ENCODE peak calls at places on chromosomes 3 and 15, in eight cellular contexts. One of them, this sample, is unnamed.
A peak's percentile ranks its signal among the peaks of the same experiment; 100 is the strongest.

GRCh38 chr3:72485649-72486048 is 362.6 kb downstream of the SHQ1 start:
- DNase-seq in CD8-positive, alpha-beta T cell: no peak
- DNase-seq in SK-N-SH: no peak
- DNase-seq in fibroblast of mammary gland: peak; percentile 34
- DNase-seq in adrenal gland: no peak
- DNase-seq in GM12865: no peak
- DNase-seq in fibroblast of pulmonary artery: peak; percentile 21
- DNase-seq in BJ: no peak
- DNase-seq in this sample: peak; percentile 88

GRCh38 chr3:102024270-102024904 is 175.1 kb downstream of the NFKBIZ start:
- DNase-seq in CD8-positive, alpha-beta T cell: no peak
- DNase-seq in SK-N-SH: no peak
- DNase-seq in fibroblast of mammary gland: no peak
- DNase-seq in adrenal gland: no peak
- DNase-seq in GM12865: no peak
- DNase-seq in fibroblast of pulmonary artery: no peak
- DNase-seq in BJ: no peak
- DNase-seq in this sample: no peak

GRCh38 chr3:72580910-72581309 is 267.3 kb downstream of the SHQ1 start:
- DNase-seq in CD8-positive, alpha-beta T cell: no peak
- DNase-seq in SK-N-SH: no peak
- DNase-seq in fibroblast of mammary gland: no peak
- DNase-seq in adrenal gland: no peak
- DNase-seq in GM12865: no peak
- DNase-seq in fibroblast of pulmonary artery: no peak
- DNase-seq in BJ: no peak
- DNase-seq in this sample: no peak

GRCh38 chr15:55758580-55758986 is 15.6 kb upstream of the PRTG start:
- DNase-seq in CD8-positive, alpha-beta T cell: no peak
- DNase-seq in SK-N-SH: no peak
- DNase-seq in fibroblast of mammary gland: no peak
- DNase-seq in adrenal gland: no peak
- DNase-seq in GM12865: no peak
- DNase-seq in fibroblast of pulmonary artery: no peak
- DNase-seq in BJ: no peak
- DNase-seq in this sample: no peak

GRCh38 chr3:16304065-16305010 is 39.3 kb downstream of the OXNAD1 start:
- DNase-seq in CD8-positive, alpha-beta T cell: no peak
- DNase-seq in SK-N-SH: no peak
- DNase-seq in fibroblast of mammary gland: no peak
- DNase-seq in adrenal gland: no peak
- DNase-seq in GM12865: no peak
- DNase-seq in fibroblast of pulmonary artery: no peak
- DNase-seq in BJ: no peak
- DNase-seq in this sample: no peak

GRCh38 chr3:134796313-134797079 is 1.4 kb downstream of the EPHB1 start:
- DNase-seq in CD8-positive, alpha-beta T cell: no peak
- DNase-seq in SK-N-SH: peak; percentile 43
- DNase-seq in fibroblast of mammary gland: peak; percentile 15
- DNase-seq in adrenal gland: no peak
- DNase-seq in GM12865: no peak
- DNase-seq in fibroblast of pulmonary artery: no peak
- DNase-seq in BJ: no peak
- DNase-seq in this sample: peak; percentile 24

GRCh38 chr3:163726125-163726524 is 1352.2 kb downstream of the SI start:
- DNase-seq in CD8-positive, alpha-beta T cell: no peak
- DNase-seq in SK-N-SH: no peak
- DNase-seq in fibroblast of mammary gland: no peak
- DNase-seq in adrenal gland: no peak
- DNase-seq in GM12865: no peak
- DNase-seq in fibroblast of pulmonary artery: no peak
- DNase-seq in BJ: no peak
- DNase-seq in this sample: no peak

GRCh38 chr15:81302605-81303204 is 21.2 kb downstream of the STARD5 start:
- DNase-seq in CD8-positive, alpha-beta T cell: no peak
- DNase-seq in SK-N-SH: no peak
- DNase-seq in fibroblast of mammary gland: no peak
- DNase-seq in adrenal gland: no peak
- DNase-seq in GM12865: peak; percentile 26
- DNase-seq in fibroblast of pulmonary artery: no peak
- DNase-seq in BJ: no peak
- DNase-seq in this sample: no peak

DNA sequence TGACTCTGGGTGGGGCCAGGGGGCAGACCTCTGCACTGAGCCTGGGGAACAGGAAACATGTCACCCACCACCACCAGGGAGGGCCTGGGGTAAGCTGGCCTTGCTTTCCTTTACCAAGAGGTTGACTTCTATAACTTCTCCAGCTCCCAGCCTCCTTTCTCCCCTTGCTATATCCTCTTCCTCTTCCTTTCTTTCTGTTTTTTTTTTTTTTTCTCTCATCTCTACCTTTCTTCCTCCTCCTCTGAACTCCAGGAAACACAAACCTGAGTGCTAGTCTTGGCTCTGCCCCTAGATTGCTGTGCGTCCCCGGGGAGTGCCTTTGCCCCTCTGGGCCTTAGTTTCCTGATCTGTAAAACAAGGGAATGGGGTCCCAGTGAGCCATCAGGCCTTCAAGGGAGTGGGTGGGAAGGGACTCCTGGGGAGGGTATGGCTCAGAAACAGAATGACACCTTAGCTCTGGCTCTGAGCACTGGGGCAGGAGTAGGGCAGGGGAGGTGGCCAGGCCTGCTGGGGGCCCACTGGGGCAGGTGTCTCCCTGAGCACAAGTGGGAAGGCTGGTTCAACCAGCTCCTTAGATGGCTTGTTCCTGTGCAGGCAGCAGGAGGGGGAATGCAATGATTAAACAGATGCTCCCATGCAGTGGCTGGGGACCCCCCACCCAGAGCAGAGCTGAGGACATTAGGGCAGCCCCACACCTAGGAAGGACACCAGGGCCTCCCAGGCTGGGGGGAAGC is 4.3 kb downstream of the SNX33 start:
- DNase-seq in CD8-positive, alpha-beta T cell: no peak
- DNase-seq in SK-N-SH: no peak
- DNase-seq in fibroblast of mammary gland: no peak
- DNase-seq in adrenal gland: no peak
- DNase-seq in GM12865: no peak
- DNase-seq in fibroblast of pulmonary artery: no peak
- DNase-seq in BJ: no peak
- DNase-seq in this sample: no peak
- H3K4me3 ChIP-seq in CD8-positive, alpha-beta T cell: no peak overlapping the region
- H3K4me3 ChIP-seq in SK-N-SH: no peak overlapping the region
- H3K4me3 ChIP-seq in fibroblast of mammary gland: peak overlapping the region; percentile 86
- H3K4me3 ChIP-seq in adrenal gland: no peak overlapping the region
- H3K4me3 ChIP-seq in GM12865: no peak overlapping the region
- H3K4me3 ChIP-seq in fibroblast of pulmonary artery: peak overlapping the region; percentile 93
- H3K4me3 ChIP-seq in BJ: peak overlapping the region; percentile 77
- H3K4me3 ChIP-seq in this sample: peak overlapping the region; percentile 86

GRCh38 chr15:63600646-63601025 is 3.4 kb downstream of the FBXL22 start:
- DNase-seq in CD8-positive, alpha-beta T cell: peak; percentile 92
- DNase-seq in SK-N-SH: peak; percentile 94
- DNase-seq in fibroblast of mammary gland: peak; percentile 90
- DNase-seq in adrenal gland: peak; percentile 90
- DNase-seq in GM12865: peak; percentile 98
- DNase-seq in fibroblast of pulmonary artery: peak; percentile 95
- DNase-seq in BJ: peak; percentile 67
- DNase-seq in this sample: peak; percentile 89
- TF ChIP-seq CTCF in CD8-positive, alpha-beta T cell: no peak
- TF ChIP-seq CTCF in SK-N-SH: no peak
- TF ChIP-seq CTCF in fibroblast of mammary gland: no peak
- TF ChIP-seq CTCF in adrenal gland: no peak
- TF ChIP-seq CTCF in GM12865: peak; percentile 20
- TF ChIP-seq CTCF in fibroblast of pulmonary artery: no peak
- TF ChIP-seq CTCF in BJ: no peak
- TF ChIP-seq CTCF in this sample: no peak

GRCh38 chr15:89847101-89847500 is 32.4 kb upstream of the ANPEP start:
- DNase-seq in CD8-positive, alpha-beta T cell: no peak
- DNase-seq in SK-N-SH: no peak
- DNase-seq in fibroblast of mammary gland: no peak
- DNase-seq in adrenal gland: no peak
- DNase-seq in GM12865: no peak
- DNase-seq in fibroblast of pulmonary artery: no peak
- DNase-seq in BJ: no peak
- DNase-seq in this sample: no peak

GRCh38 chr15:89841306-89841705 is 26.7 kb upstream of the ANPEP start:
- DNase-seq in CD8-positive, alpha-beta T cell: no peak
- DNase-seq in SK-N-SH: no peak
- DNase-seq in fibroblast of mammary gland: no peak
- DNase-seq in adrenal gland: no peak
- DNase-seq in GM12865: no peak
- DNase-seq in fibroblast of pulmonary artery: no peak
- DNase-seq in BJ: no peak
- DNase-seq in this sample: no peak

GRCh38 chr15:89839424-89839823 is 24.8 kb upstream of the ANPEP start:
- DNase-seq in CD8-positive, alpha-beta T cell: no peak
- DNase-seq in SK-N-SH: no peak
- DNase-seq in fibroblast of mammary gland: no peak
- DNase-seq in adrenal gland: no peak
- DNase-seq in GM12865: no peak
- DNase-seq in fibroblast of pulmonary artery: no peak
- DNase-seq in BJ: no peak
- DNase-seq in this sample: no peak

GRCh38 chr15:89845305-89845893 is 30.7 kb upstream of the ANPEP start:
- DNase-seq in CD8-positive, alpha-beta T cell: no peak
- DNase-seq in SK-N-SH: no peak
- DNase-seq in fibroblast of mammary gland: peak; percentile 91
- DNase-seq in adrenal gland: no peak
- DNase-seq in GM12865: no peak
- DNase-seq in fibroblast of pulmonary artery: peak; percentile 92
- DNase-seq in BJ: no peak
- DNase-seq in this sample: peak; percentile 92
- H3K4me3 ChIP-seq in CD8-positive, alpha-beta T cell: no peak overlapping the region
- H3K4me3 ChIP-seq in SK-N-SH: no peak overlapping the region
- H3K4me3 ChIP-seq in fibroblast of mammary gland: no peak overlapping the region
- H3K4me3 ChIP-seq in adrenal gland: no peak overlapping the region
- H3K4me3 ChIP-seq in GM12865: no peak overlapping the region
- H3K4me3 ChIP-seq in fibroblast of pulmonary artery: no peak overlapping the region
- H3K4me3 ChIP-seq in BJ: no peak overlapping the region
- H3K4me3 ChIP-seq in this sample: no peak overlapping the region

GRCh38 chr3:12495749-12496452 is 11.6 kb downstream of the TSEN2 start:
- DNase-seq in CD8-positive, alpha-beta T cell: no peak
- DNase-seq in SK-N-SH: no peak
- DNase-seq in fibroblast of mammary gland: no peak
- DNase-seq in adrenal gland: no peak
- DNase-seq in GM12865: no peak
- DNase-seq in fibroblast of pulmonary artery: no peak
- DNase-seq in BJ: no peak
- DNase-seq in this sample: no peak
- TF ChIP-seq CTCF in CD8-positive, alpha-beta T cell: no peak
- TF ChIP-seq CTCF in SK-N-SH: peak; percentile 21
- TF ChIP-seq CTCF in fibroblast of mammary gland: peak; percentile 29
- TF ChIP-seq CTCF in adrenal gland: no peak
- TF ChIP-seq CTCF in GM12865: no peak
- TF ChIP-seq CTCF in fibroblast of pulmonary artery: peak; percentile 19
- TF ChIP-seq CTCF in BJ: no peak
- TF ChIP-seq CTCF in this sample: no peak

DNA sequence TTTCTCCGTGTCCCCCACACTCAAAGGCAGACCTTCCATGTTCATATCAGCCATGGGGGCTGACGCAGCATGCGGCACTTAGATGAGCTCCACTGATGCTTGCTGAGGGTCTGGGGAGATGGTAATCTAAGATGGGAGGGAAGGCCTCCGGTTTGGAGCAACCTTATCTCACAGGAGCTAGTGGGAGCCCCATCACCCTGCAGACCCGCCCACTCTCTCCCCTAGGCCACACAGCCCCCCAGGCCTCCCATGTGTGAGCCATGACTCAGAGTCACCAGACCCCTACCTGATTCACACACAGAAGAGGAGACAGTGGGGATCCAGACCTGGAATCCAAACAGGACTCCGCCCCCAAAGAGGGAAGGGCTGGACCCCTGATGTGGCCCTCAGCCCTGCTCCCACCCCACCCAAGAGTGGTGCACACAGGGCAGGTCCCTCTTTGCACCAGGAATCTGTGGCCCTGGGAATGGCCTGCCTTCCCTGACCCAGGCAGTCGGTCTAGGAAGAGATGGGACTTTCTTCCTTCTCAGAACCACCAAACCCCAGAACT is 97.4 kb downstream of the ADCY5 start:
- DNase-seq in CD8-positive, alpha-beta T cell: no peak
- DNase-seq in SK-N-SH: no peak
- DNase-seq in fibroblast of mammary gland: no peak
- DNase-seq in adrenal gland: no peak
- DNase-seq in GM12865: no peak
- DNase-seq in fibroblast of pulmonary artery: no peak
- DNase-seq in BJ: no peak
- DNase-seq in this sample: no peak
- H3K4me3 ChIP-seq in CD8-positive, alpha-beta T cell: no peak overlapping the region
- H3K4me3 ChIP-seq in SK-N-SH: no peak overlapping the region
- H3K4me3 ChIP-seq in fibroblast of mammary gland: no peak overlapping the region
- H3K4me3 ChIP-seq in adrenal gland: no peak overlapping the region
- H3K4me3 ChIP-seq in GM12865: no peak overlapping the region
- H3K4me3 ChIP-seq in fibroblast of pulmonary artery: no peak overlapping the region
- H3K4me3 ChIP-seq in BJ: no peak overlapping the region
- H3K4me3 ChIP-seq in this sample: no peak overlapping the region

DNA sequence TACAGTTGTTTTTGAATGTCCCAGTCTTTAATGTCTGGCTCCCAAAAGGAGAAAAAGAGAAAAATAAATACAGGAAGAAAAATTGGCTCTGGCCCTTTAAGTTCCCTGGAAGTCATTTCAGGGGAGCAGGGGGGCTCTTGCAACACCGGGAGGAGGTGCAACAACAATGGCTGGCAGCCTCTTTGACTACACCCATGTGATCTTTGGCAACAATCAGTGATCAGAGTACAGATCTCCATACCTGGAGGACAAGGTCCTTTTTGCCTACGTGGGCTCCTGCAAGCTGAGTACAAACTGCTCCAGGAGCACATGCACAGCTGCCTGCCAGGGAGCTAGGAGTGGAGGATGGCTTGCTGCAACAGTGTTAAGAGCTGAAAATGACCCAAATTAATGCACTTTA is 63.9 kb downstream of the GLCE start:
- DNase-seq in CD8-positive, alpha-beta T cell: no peak
- DNase-seq in SK-N-SH: no peak
- DNase-seq in fibroblast of mammary gland: peak; percentile 0
- DNase-seq in adrenal gland: peak; percentile 35
- DNase-seq in GM12865: no peak
- DNase-seq in fibroblast of pulmonary artery: peak; percentile 29
- DNase-seq in BJ: no peak
- DNase-seq in this sample: peak; percentile 8
- TF ChIP-seq CTCF in CD8-positive, alpha-beta T cell: no peak
- TF ChIP-seq CTCF in SK-N-SH: no peak
- TF ChIP-seq CTCF in fibroblast of mammary gland: no peak
- TF ChIP-seq CTCF in adrenal gland: no peak
- TF ChIP-seq CTCF in GM12865: no peak
- TF ChIP-seq CTCF in fibroblast of pulmonary artery: no peak
- TF ChIP-seq CTCF in BJ: no peak
- TF ChIP-seq CTCF in this sample: no peak

This sample was measured in fibroblast of the aortic adventitia.